ENCODE peak calls at places on chromosome 4, in four cellular contexts. I is gastrocnemius medialis; L is stimulated activated CD4-positive, alpha-beta T cell treated with anti-CD3 and anti-CD28 coated beads, TNF-alpha, amount 100 ng/mL, for 4 hours; F is substantia nigra. Z is an unnamed sample.

GRCh38 chr4:83251074-83251835 is 33.3 kb downstream of the COQ2 start:
- DNase-seq in L (no peak), I (no peak), F (no peak), Z (no peak)

GRCh38 chr4:156816356-156816755 is 155.2 kb downstream of the PDGFC start:
- DNase-seq in F (no peak), I (no peak), L (no peak), Z (no peak)

GRCh38 chr4:132934901-132935300 is 214.2 kb upstream of the PCDH10 start:
- DNase-seq in L (no peak), I (no peak), F (no peak), Z (no peak)

GRCh38 chr4:22504931-22505330 is 10.9 kb downstream of the ADGRA3 start:
- DNase-seq in F (no peak), L (no peak), I (no peak), Z (no peak)

GRCh38 chr4:998096-998691 is 5.0 kb upstream of the SLC26A1 start:
- DNase-seq in L (no peak), F (no peak), I (no peak), Z (no peak)

GRCh38 chr4:78611215-78611558 is 59.6 kb downstream of the ANXA3 start:
- DNase-seq in F (no peak), I (no peak), L (no peak), Z (no peak)

GRCh38 chr4:157128395-157128794 is 52.4 kb downstream of the GLRB start:
- DNase-seq in I (no peak), L (no peak), F (no peak), Z (no peak)

GRCh38 chr4:19739101-19739651 is 512.5 kb upstream of the SLIT2 start:
- DNase-seq in I (no peak), F (no peak), L (no peak), Z (peak)

GRCh38 chr4:123415977-123416376 is 19.4 kb downstream of the SPRY1 start:
- DNase-seq in L (no peak), I (no peak), F (no peak), Z (no peak)

GRCh38 chr4:33739886-33740285 is 2504.4 kb downstream of the ARAP2 start:
- DNase-seq in F (no peak), L (no peak), I (no peak), Z (no peak)

GRCh38 chr4:8039290-8039689 is 99.6 kb upstream of the AFAP1 start:
- DNase-seq in I (no peak), L (no peak), F (no peak), Z (peak)